ENCODE peak calls at places on chromosomes 7 and 10, in four cellular contexts. K is IMR-90, Z is K562, D is GM12878. E is an unnamed sample.

GRCh38 chr10:15455456-15455855 is 84.4 kb upstream of the FAM171A1 start:
- DNase-seq in Z (peak; percentile 71), D (no peak), K (no peak), E (no peak)

GRCh38 chr10:48497965-48498770 is 106.7 kb downstream of the ARHGAP22 start:
- DNase-seq in D (no peak), K (no peak), Z (no peak), E (no peak)

GRCh38 chr10:79082631-79083581 is 14.1 kb downstream of the ZMIZ1 start:
- DNase-seq in D (no peak), K (peak; percentile 83), Z (peak; percentile 73), E (peak; percentile 15)

GRCh38 chr7:5681979-5682546 is 99.4 kb downstream of the RNF216 start:
- DNase-seq in K (no peak), D (no peak), Z (no peak), E (no peak)

GRCh38 chr7:39651262-39651661 is 27.9 kb downstream of the RALA start:
- DNase-seq in Z (no peak), D (no peak), K (peak; percentile 83), E (no peak)

GRCh38 chr10:21052072-21052708 is 155.1 kb upstream of the NEBL start:
- DNase-seq in Z (peak; percentile 34), D (no peak), K (no peak), E (no peak)

GRCh38 chr7:16106300-16106699 is 315.0 kb downstream of the CRPPA start:
- DNase-seq in K (no peak), Z (no peak), D (no peak), E (no peak)

GRCh38 chr10:88791924-88792323 is 10.6 kb upstream of the LIPM start:
- DNase-seq in K (peak; percentile 8), D (peak; percentile 17), Z (peak; percentile 1), E (peak; percentile 33)

GRCh38 chr10:122344741-122345258 is 29.7 kb upstream of the PLEKHA1 start:
- DNase-seq in K (peak; percentile 16), Z (no peak), D (no peak), E (peak; percentile 20)

GRCh38 chr7:158460665-158461064 is 127.0 kb downstream of the PTPRN2 start:
- DNase-seq in Z (no peak), D (no peak), K (no peak), E (no peak)

GRCh38 chr7:36039243-36039642 is 113.8 kb upstream of the EEPD1 start:
- DNase-seq in K (no peak), D (no peak), Z (no peak), E (no peak)

GRCh38 chr7:125173571-125173970 is 243.9 kb upstream of the POT1 start:
- DNase-seq in Z (peak; percentile 9), D (no peak), K (no peak), E (no peak)
- TF ChIP-seq FOS in Z (no peak), D (no peak), K (no peak), E (no peak)

GRCh38 chr7:135177021-135177696 is 6.7 kb upstream of the CYREN start:
- DNase-seq in Z (no peak), D (no peak), K (no peak), E (no peak)

GRCh38 chr7:135181261-135181928 is 10.9 kb upstream of the CYREN start:
- DNase-seq in Z (no peak), D (no peak), K (no peak), E (no peak)

GRCh38 chr7:135180122-135180521 is 9.6 kb upstream of the CYREN start:
- DNase-seq in K (no peak), D (peak; percentile 33), Z (no peak), E (no peak)

GRCh38 chr7:135178364-135178763 is 7.9 kb upstream of the CYREN start:
- DNase-seq in K (no peak), Z (no peak), D (no peak), E (no peak)

DNA sequence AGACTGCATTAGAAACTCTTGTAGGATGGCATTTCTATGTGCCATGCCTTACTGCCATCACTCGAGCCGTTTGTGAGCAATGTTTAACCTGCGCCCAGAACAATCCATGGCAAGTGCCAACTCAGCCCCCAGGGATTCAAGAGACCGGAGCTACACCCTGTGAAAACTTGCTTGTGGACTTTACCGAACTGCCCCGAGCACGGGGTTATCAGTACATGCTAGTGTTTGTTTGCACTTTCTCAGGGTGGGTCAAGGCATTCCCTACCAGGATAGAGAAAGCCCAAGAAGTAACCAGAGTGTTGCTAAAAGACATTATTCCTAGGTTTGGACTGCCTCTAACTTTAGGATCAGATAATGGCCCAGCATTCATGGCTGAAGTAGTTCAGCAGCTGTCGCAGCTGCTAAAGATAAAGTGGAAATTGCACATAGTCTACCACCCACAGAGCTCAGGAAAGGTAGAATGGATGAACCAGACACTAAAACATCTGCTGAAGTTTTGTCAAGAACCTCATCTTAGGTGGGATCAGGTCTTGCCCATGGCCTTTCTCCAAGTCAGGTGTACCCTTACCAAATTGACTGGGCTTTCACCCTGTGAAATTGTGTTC is 8.9 kb upstream of the CYREN start:
- DNase-seq in D (no peak), K (no peak), Z (no peak), E (no peak)
- TF ChIP-seq FOS in D (no peak), K (no peak), Z (no peak), E (no peak)

DNA sequence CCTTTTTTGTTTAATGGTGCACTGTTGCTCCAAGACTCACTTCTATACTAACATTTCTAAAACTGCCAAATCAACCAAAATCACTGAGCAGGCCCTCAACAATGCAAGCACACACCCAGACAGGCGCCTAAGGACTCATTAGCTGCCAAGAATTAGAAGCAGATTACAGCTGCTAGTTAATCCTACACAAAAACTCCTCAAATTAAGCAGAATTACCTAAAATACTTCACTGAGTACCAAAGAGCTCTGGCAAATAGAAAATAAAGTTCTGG is 13.0 kb downstream of the TNPO3 start:
- DNase-seq in K (no peak), D (no peak), Z (no peak), E (no peak)
- TF ChIP-seq FOS in K (no peak), D (no peak), Z (no peak), E (no peak)

GRCh38 chr7:42236266-42237161 is 495 bp downstream of the GLI3 start:
- DNase-seq in K (peak; percentile 72), Z (no peak), D (no peak), E (peak; percentile 66)
- TF ChIP-seq FOS in K (no peak), Z (no peak), D (no peak), E (no peak)

DNA sequence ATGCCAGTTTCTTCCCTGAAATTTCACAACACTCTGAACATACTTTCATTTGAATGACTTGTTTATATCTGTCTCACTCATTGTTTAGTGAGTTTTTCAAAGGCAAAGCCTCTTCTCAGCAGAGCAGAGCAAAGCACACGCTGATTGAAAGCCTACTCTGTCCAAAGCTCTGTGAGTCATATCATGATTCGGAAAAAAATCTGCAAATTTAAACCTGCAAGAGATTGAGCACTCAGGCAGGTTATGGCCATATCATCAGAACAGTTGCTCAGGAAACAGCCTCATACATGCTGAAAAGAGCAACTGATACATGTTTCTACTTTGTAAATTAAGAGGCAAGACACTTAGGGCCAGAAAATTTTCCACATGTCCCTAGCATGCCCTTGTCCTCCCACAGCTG is 140.4 kb upstream of the HPS1 start:
- DNase-seq in Z (no peak), K (no peak), D (no peak), E (no peak)
- TF ChIP-seq FOS in Z (no peak), K (no peak), D (no peak), E (no peak)

E was measured in endothelial cell of umbilical vein.